ENCODE peak calls at places on chromosomes 3 and 15, in ten cellular contexts. H, V, B, Y, Z, K, F, R, N and O are unnamed samples. For H3K9me3, the result is how much of the 10 kb centered on the place peaks cover.

GRCh38 chr15:100030586-100031249 is 297.5 kb upstream of the LYSMD4 start:
- DNase-seq in H (no peak), V (no peak), B (peak), Y (no peak), Z (no peak), K (no peak), F (no peak), R (no peak), N (no peak), O (no peak)

GRCh38 chr3:123605789-123606234 is 21.0 kb upstream of the HACD2 start:
- DNase-seq in H (peak), V (no peak), B (peak), Y (peak), Z (no peak), K (peak), F (no peak), R (no peak), N (no peak), O (no peak)

GRCh38 chr3:147864754-147865354 is 455.7 kb downstream of the ZIC1 start:
- DNase-seq in H (no peak), V (no peak), B (peak), Y (no peak), Z (no peak), K (no peak), F (no peak), R (no peak), N (no peak), O (no peak)

GRCh38 chr3:72739521-72740466 is 108.5 kb downstream of the SHQ1 start:
- DNase-seq in H (peak), V (no peak), B (no peak), Y (peak), Z (no peak), K (no peak), F (no peak), R (peak), N (no peak), O (no peak)

GRCh38 chr3:13414040-13414729 is 5.9 kb downstream of the NUP210 start:
- DNase-seq in H (peak), V (no peak), B (no peak), Y (no peak), Z (peak), K (no peak), F (peak), R (peak), N (no peak), O (peak)

GRCh38 chr3:183536238-183536880 is 19.1 kb downstream of the KLHL6 start:
- DNase-seq in H (no peak), V (no peak), B (no peak), Y (no peak), Z (no peak), K (no peak), F (no peak), R (no peak), N (no peak), O (no peak)

GRCh38 chr15:87672309-87672897 is 584.1 kb downstream of the NTRK3 start:
- DNase-seq in H (peak), V (no peak), B (peak), Y (peak), Z (no peak), K (peak), F (peak), R (no peak), N (no peak), O (no peak)

GRCh38 chr3:57354768-57355167 is 62.3 kb upstream of the ASB14 start:
- DNase-seq in H (no peak), V (no peak), B (no peak), Y (no peak), Z (no peak), K (no peak), F (no peak), R (no peak), N (no peak), O (no peak)

GRCh38 chr15:100515758-100516157 is 13.0 kb downstream of the CERS3 start:
- DNase-seq in H (no peak), V (no peak), B (no peak), Y (no peak), Z (no peak), K (no peak), F (no peak), R (no peak), N (no peak), O (no peak)

GRCh38 chr3:146250449-146251382 is at the start of gene PLSCR4:
- DNase-seq in H (peak), V (no peak), B (peak), Y (peak), Z (no peak), K (peak), F (peak), R (peak), N (peak), O (no peak)

GRCh38 chr3:78660958-78661357 is 1106.8 kb downstream of the ROBO1 start:
- DNase-seq in H (no peak), V (no peak), B (no peak), Y (no peak), Z (no peak), K (no peak), F (no peak), R (no peak), N (no peak), O (no peak)

GRCh38 chr3:134486577-134487041 is 752 bp downstream of the CEP63 start:
- DNase-seq in H (no peak), V (no peak), B (peak), Y (peak), Z (peak), K (no peak), F (no peak), R (no peak), N (no peak), O (peak)

GRCh38 chr3:131217296-131217741 is 164.3 kb upstream of the NUDT16 start:
- DNase-seq in H (no peak), V (no peak), B (no peak), Y (peak), Z (no peak), K (no peak), F (no peak), R (no peak), N (no peak), O (no peak)

GRCh38 chr3:59609967-59610366 is 560.1 kb upstream of the CFAP20DC start:
- DNase-seq in H (no peak), V (no peak), B (no peak), Y (no peak), Z (no peak), K (no peak), F (peak), R (peak), N (no peak), O (no peak)

GRCh38 chr15:91101356-91101920 is 1.4 kb downstream of the SV2B start:
- DNase-seq in H (no peak), V (no peak), B (no peak), Y (no peak), Z (no peak), K (no peak), F (no peak), R (no peak), N (no peak), O (no peak)

GRCh38 chr3:185717627-185718330 is 107.1 kb downstream of the IGF2BP2 start:
- DNase-seq in H (no peak), V (no peak), B (peak), Y (no peak), Z (no peak), K (no peak), F (no peak), R (no peak), N (no peak), O (no peak)

GRCh38 chr3:182470187-182470586 is 323.1 kb upstream of the ATP11B start:
- DNase-seq in H (no peak), V (no peak), B (no peak), Y (no peak), Z (no peak), K (no peak), F (no peak), R (no peak), N (no peak), O (no peak)

GRCh38 chr3:182460303-182460702 is 333.0 kb upstream of the ATP11B start:
- DNase-seq in H (no peak), V (no peak), B (no peak), Y (no peak), Z (no peak), K (no peak), F (no peak), R (no peak), N (no peak), O (no peak)

GRCh38 chr3:182464513-182465145 is 328.7 kb upstream of the ATP11B start:
- DNase-seq in H (no peak), V (no peak), B (no peak), Y (no peak), Z (no peak), K (no peak), F (no peak), R (no peak), N (no peak), O (no peak)

GRCh38 chr3:182469086-182469485 is 324.2 kb upstream of the ATP11B start:
- DNase-seq in H (no peak), V (no peak), B (peak), Y (no peak), Z (no peak), K (no peak), F (no peak), R (no peak), N (no peak), O (no peak)

DNA sequence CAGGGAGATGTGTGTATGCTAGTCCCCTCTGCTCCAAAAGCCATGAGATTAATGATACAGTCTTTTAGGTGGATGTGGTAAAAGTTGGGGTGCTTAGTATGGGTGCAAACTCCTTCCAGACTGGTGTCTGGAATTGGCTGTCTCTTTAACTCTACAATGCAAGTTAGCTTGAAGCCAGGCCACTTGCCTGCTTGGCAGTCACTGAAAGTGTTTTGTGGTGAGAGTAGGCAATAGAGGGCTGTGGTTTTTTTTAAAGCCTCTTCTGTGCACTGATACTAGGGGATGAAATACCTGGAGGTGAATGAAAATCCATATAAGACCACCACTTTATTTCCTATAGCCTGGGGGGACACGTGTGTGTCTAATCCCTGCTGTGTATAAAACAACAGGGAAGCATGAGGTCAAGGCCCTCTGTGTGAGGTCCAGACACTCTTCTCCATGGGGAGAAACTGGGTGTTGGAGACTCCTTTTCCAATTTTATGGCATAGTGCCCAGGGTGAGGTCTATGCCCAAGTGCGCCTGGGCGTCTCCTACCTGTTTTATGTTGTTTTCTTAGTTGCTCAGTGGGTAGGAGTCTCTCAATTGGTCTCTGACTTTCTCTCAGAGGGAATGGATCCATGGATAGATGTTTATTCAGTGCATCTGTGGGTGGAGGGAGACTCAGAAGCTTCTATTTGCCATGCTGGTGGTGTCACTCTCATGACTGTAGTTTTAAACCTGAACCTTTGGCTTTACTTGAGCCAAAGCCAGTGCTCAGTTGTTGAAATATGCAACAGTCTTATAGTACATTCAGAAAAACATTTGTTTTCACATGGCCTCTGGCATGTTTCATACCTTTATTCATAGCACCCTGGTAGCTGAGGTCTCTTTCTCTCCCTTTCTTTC is 327.8 kb upstream of the ATP11B start:
- DNase-seq in H (no peak), V (no peak), B (peak), Y (no peak), Z (no peak), K (no peak), F (no peak), R (no peak), N (no peak), O (no peak)
- H3K9me3 ChIP-seq in H (under half), V (under half), B (under half), Y (under half), Z (under half), K (under half), F (under half), R (under half), N (under half), O (under half)

GRCh38 chr15:31325976-31326728 is 483 bp upstream of the KLF13 start:
- DNase-seq in H (peak), V (peak), B (peak), Y (peak), Z (peak), K (peak), F (peak), R (peak), N (peak), O (peak)

GRCh38 chr15:31328425-31328998 is 1.9 kb downstream of the KLF13 start:
- DNase-seq in H (peak), V (no peak), B (peak), Y (peak), Z (peak), K (no peak), F (peak), R (peak), N (no peak), O (peak)

GRCh38 chr15:31326729-31327673 is at the start of gene KLF13:
- DNase-seq in H (peak), V (no peak), B (peak), Y (peak), Z (peak), K (no peak), F (peak), R (peak), N (no peak), O (peak)

GRCh38 chr15:31328999-31329639 is 2.5 kb downstream of the KLF13 start:
- DNase-seq in H (peak), V (no peak), B (no peak), Y (no peak), Z (peak), K (peak), F (no peak), R (peak), N (no peak), O (no peak)

GRCh38 chr15:31327674-31328424 is 1.2 kb downstream of the KLF13 start:
- DNase-seq in H (peak), V (no peak), B (peak), Y (peak), Z (peak), K (no peak), F (peak), R (peak), N (peak), O (peak)
- TF ChIP-seq CTCF in H (no peak), V (no peak), B (no peak), Y (no peak), Z (no peak), K (peak), F (peak), R (no peak), N (no peak), O (no peak)

DNA sequence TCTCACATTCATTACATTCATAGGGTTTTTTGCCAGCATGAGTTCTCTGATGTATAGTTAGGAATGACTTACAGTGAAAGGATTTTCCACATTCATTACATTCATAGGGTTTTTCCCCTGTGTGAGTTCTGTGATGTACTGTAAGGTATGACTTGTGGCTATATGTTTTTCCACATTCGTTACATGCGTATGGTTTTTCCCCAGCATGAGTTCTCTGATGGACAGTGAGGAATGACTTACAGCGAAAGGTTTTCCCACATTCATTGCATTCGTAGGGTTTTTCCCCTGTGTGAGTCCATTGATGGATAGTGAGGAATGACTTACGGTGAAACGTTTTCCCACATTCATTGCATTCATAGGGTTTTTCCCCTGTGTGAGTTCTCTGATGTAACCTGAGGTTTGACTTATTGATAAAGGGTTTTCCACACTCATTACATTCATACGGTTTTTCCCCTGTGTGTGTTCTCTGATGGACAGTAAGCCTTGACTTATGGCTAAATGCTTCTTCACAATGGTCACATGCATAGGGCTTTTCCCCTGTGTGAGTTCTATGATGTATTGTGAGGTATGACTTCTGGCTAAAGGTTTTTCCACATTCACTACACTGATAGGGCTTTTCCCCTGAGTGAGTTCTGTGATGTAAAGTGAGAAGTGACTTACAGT is 47.4 kb downstream of the ZNF717 start:
- DNase-seq in H (no peak), V (no peak), B (peak), Y (peak), Z (no peak), K (no peak), F (no peak), R (no peak), N (no peak), O (no peak)
- H3K9me3 ChIP-seq in H (under half), V (under half), B (under half), Y (under half), Z (half or more), K (half or more), F (half or more), R (under half), N (half or more), O (half or more)

GRCh38 chr15:70197318-70197944 is 99.7 kb upstream of the TLE3 start:
- DNase-seq in H (no peak), V (no peak), B (no peak), Y (no peak), Z (no peak), K (no peak), F (no peak), R (no peak), N (no peak), O (no peak)
- TF ChIP-seq CTCF in H (no peak), V (no peak), B (no peak), Y (no peak), Z (no peak), K (no peak), F (no peak), R (no peak), N (no peak), O (no peak)